ENCODE peak calls at places on chromosomes 3 and 15, in five cellular contexts. O is H9, W is lung microvascular endothelial cell, S is mucosa of descending colon, L is gastrocnemius medialis. B is an unnamed sample.

GRCh38 chr3:53773586-53774368 is 72.4 kb downstream of the CHDH start:
- DNase-seq in O (no peak), W (no peak), S (no peak), L (no peak), B (no peak)

GRCh38 chr3:144362126-144362525 is 390.5 kb downstream of the DIPK2A start:
- DNase-seq in O (no peak), W (no peak), S (no peak), L (no peak), B (no peak)

GRCh38 chr3:48926425-48927392 is 8.1 kb downstream of the ARIH2 start:
- DNase-seq in O (no peak), W (no peak), S (no peak), L (peak; percentile 27), B (no peak)

GRCh38 chr3:17979248-17979647 is 236.8 kb upstream of the TBC1D5 start:
- DNase-seq in O (no peak), W (no peak), S (no peak), L (no peak), B (no peak)

GRCh38 chr3:105904683-105905320 is 36.0 kb upstream of the CBLB start:
- DNase-seq in O (no peak), W (peak; percentile 67), S (no peak), L (no peak), B (no peak)

GRCh38 chr15:96372554-96372953 is 42.1 kb downstream of the NR2F2 start:
- DNase-seq in O (no peak), W (no peak), S (no peak), L (no peak), B (no peak)

GRCh38 chr15:68252925-68253534 is 23.5 kb upstream of the CLN6 start:
- DNase-seq in O (no peak), W (peak; percentile 84), S (no peak), L (no peak), B (peak; percentile 68)

GRCh38 chr3:195895078-195895899 is 13.1 kb downstream of the TNK2 start:
- DNase-seq in O (no peak), W (peak; percentile 42), S (peak; percentile 78), L (peak; percentile 73), B (peak; percentile 46)

GRCh38 chr3:151219056-151219455 is 16.0 kb upstream of the GPR171 start:
- DNase-seq in O (no peak), W (no peak), S (no peak), L (no peak), B (no peak)

GRCh38 chr3:156781310-156782230 is 44.6 kb upstream of the LEKR1 start:
- DNase-seq in O (no peak), W (peak; percentile 67), S (no peak), L (no peak), B (no peak)

GRCh38 chr3:122513386-122514122 is 1.2 kb downstream of the KPNA1 start:
- DNase-seq in O (no peak), W (peak; percentile 20), S (no peak), L (peak; percentile 38), B (no peak)

GRCh38 chr3:188578579-188579363 is 424.8 kb downstream of the LPP start:
- DNase-seq in O (no peak), W (peak; percentile 56), S (no peak), L (peak; percentile 77), B (no peak)

GRCh38 chr3:187833799-187834578 is 88.7 kb upstream of the BCL6 start:
- DNase-seq in O (no peak), W (no peak), S (no peak), L (no peak), B (no peak)

GRCh38 chr15:31051646-31052045 is 49.9 kb downstream of the TRPM1 start:
- DNase-seq in O (no peak), W (no peak), S (no peak), L (no peak), B (no peak)

GRCh38 chr3:142273501-142273900 is 48.1 kb upstream of the GK5 start:
- DNase-seq in O (no peak), W (no peak), S (no peak), L (no peak), B (no peak)

GRCh38 chr3:128495435-128495970 is 2.5 kb upstream of the GATA2 start:
- DNase-seq in O (peak; percentile 14), W (no peak), S (no peak), L (no peak), B (no peak)

GRCh38 chr3:63609408-63609807 is 43.1 kb upstream of the SNTN start:
- DNase-seq in O (no peak), W (no peak), S (no peak), L (no peak), B (no peak)

GRCh38 chr3:8327739-8328138 is 173.9 kb upstream of the LMCD1 start:
- DNase-seq in O (no peak), W (no peak), S (no peak), L (no peak), B (no peak)

GRCh38 chr3:94226058-94226457 is 163.2 kb downstream of the NSUN3 start:
- DNase-seq in O (no peak), W (peak; percentile 37), S (no peak), L (no peak), B (no peak)

GRCh38 chr3:9014189-9014588 is 50.9 kb upstream of the RAD18 start:
- DNase-seq in O (no peak), W (peak; percentile 40), S (no peak), L (no peak), B (no peak)

GRCh38 chr3:45273681-45274515 is 47.8 kb upstream of the TMEM158 start:
- DNase-seq in O (no peak), W (no peak), S (no peak), L (no peak), B (no peak)

GRCh38 chr3:189071452-189071851 is 100.3 kb upstream of the TPRG1 start:
- DNase-seq in O (no peak), W (no peak), S (no peak), L (no peak), B (no peak)

GRCh38 chr15:36029606-36030005 is 483.6 kb upstream of the DPH6 start:
- DNase-seq in O (no peak), W (no peak), S (no peak), L (no peak), B (no peak)

GRCh38 chr3:127899769-127900168 is 15.3 kb upstream of the KBTBD12 start:
- DNase-seq in O (no peak), W (no peak), S (no peak), L (no peak), B (no peak)

GRCh38 chr15:67340630-67341029 is 86.0 kb downstream of the IQCH start:
- DNase-seq in O (no peak), W (peak; percentile 5), S (no peak), L (no peak), B (no peak)

GRCh38 chr3:161208931-161209330 is 12.2 kb upstream of the NMD3 start:
- DNase-seq in O (peak; percentile 32), W (no peak), S (no peak), L (no peak), B (no peak)